ENCODE peak calls at places on chromosomes 3 and 15, in eight cellular contexts. W is CD4-positive, alpha-beta memory T cell; G is endodermal cell; S is CD4-positive, alpha-beta T cell; E is stimulated activated CD4-positive, alpha-beta T cell treated with anti-CD3 and anti-CD28 coated beads, Interleukin-12 subunit alpha, Interleukin-12 subunit beta, amount 100 ng/mL, for 24 hours; V is mesendoderm; U is NCI-H2029 treated with DMSO at 0.1 percent for 48 hours; M is tibial artery. L is an unnamed sample.

GRCh38 chr3:107106316-107106715 is 270.9 kb upstream of the CCDC54 start:
- DNase-seq in W (no peak), G (no peak), S (no peak), E (no peak), V (no peak), U (no peak), M (no peak), L (no peak)

GRCh38 chr3:58333206-58334012 is 717 bp downstream of the PXK start:
- DNase-seq in W (no peak), G (peak), S (no peak), E (no peak), V (peak), U (no peak), M (peak), L (peak)

GRCh38 chr3:3683261-3683660 is 116.0 kb upstream of the LRRN1 start:
- DNase-seq in W (no peak), G (no peak), S (no peak), E (no peak), V (no peak), U (no peak), M (no peak), L (no peak)

GRCh38 chr3:132641837-132642538 is 17.6 kb downstream of the ACAD11 start:
- DNase-seq in W (no peak), G (no peak), S (no peak), E (no peak), V (peak), U (peak), M (no peak), L (peak)

GRCh38 chr3:174937488-174937887 is 78.4 kb downstream of the NAALADL2 start:
- DNase-seq in W (no peak), G (no peak), S (no peak), E (no peak), V (no peak), U (no peak), M (no peak), L (no peak)

GRCh38 chr15:51386029-51386428 is 44.6 kb downstream of the GLDN start:
- DNase-seq in W (no peak), G (no peak), S (no peak), E (no peak), V (no peak), U (no peak), M (no peak), L (no peak)

GRCh38 chr3:102068327-102068726 is 219.0 kb downstream of the NFKBIZ start:
- DNase-seq in W (no peak), G (no peak), S (no peak), E (no peak), V (no peak), U (no peak), M (no peak), L (no peak)

GRCh38 chr3:136249593-136250225 is 431 bp upstream of the PCCB start:
- DNase-seq in W (no peak), G (no peak), S (no peak), E (no peak), V (no peak), U (no peak), M (no peak), L (no peak)

GRCh38 chr15:58517252-58517681 is 85.5 kb downstream of the LIPC start:
- DNase-seq in W (no peak), G (no peak), S (no peak), E (no peak), V (peak), U (no peak), M (no peak), L (no peak)

GRCh38 chr3:194023501-194024280 is 112.3 kb upstream of the HES1 start:
- DNase-seq in W (no peak), G (no peak), S (no peak), E (no peak), V (no peak), U (peak), M (no peak), L (no peak)

GRCh38 chr15:65303687-65304392 is 637 bp upstream of the RNU5B-1 start:
- DNase-seq in W (no peak), G (peak), S (peak), E (peak), V (peak), U (no peak), M (peak), L (peak)

GRCh38 chr3:42148982-42149432 is 57.9 kb downstream of the TRAK1 start:
- DNase-seq in W (no peak), G (peak), S (no peak), E (no peak), V (peak), U (no peak), M (peak), L (peak)

GRCh38 chr3:44045476-44046275 is 196.0 kb upstream of the TOPAZ1 start:
- DNase-seq in W (no peak), G (no peak), S (no peak), E (no peak), V (no peak), U (peak), M (peak), L (no peak)

GRCh38 chr3:48662753-48663488 is at the start of gene CELSR3:
- DNase-seq in W (peak), G (peak), S (peak), E (peak), V (peak), U (peak), M (peak), L (peak)

GRCh38 chr3:56122911-56123310 is 345.4 kb downstream of the ERC2 start:
- DNase-seq in W (no peak), G (no peak), S (no peak), E (no peak), V (peak), U (no peak), M (no peak), L (no peak)